ENCODE peak calls at places on chromosomes 13 and 19, in four cellular contexts. Q is RWPE1; R is CD4-positive, alpha-beta T cell; U is psoas muscle. I is an unnamed sample.

GRCh38 chr19:30011051-30011578 is 69.1 kb downstream of the URI1 start:
- DNase-seq in R (no peak), U (no peak), Q (no peak), I (no peak)

GRCh38 chr13:78978381-78978998 is 319.5 kb upstream of the OBI1 start:
- DNase-seq in R (peak; percentile 10), U (no peak), Q (peak; percentile 37), I (peak; percentile 29)

GRCh38 chr13:100515410-100515800 is 73.2 kb downstream of the GGACT start:
- DNase-seq in U (no peak), Q (no peak), R (no peak), I (no peak)

GRCh38 chr19:5484398-5485285 is 29.4 kb downstream of the ZNRF4 start:
- DNase-seq in Q (no peak), U (no peak), R (no peak), I (peak; percentile 33)

GRCh38 chr19:18725755-18726416 is 42.4 kb downstream of the CRTC1 start:
- DNase-seq in U (peak; percentile 84), Q (no peak), R (no peak), I (no peak)

GRCh38 chr13:29905845-29906244 is 55.4 kb upstream of the UBL3 start:
- DNase-seq in U (no peak), Q (peak; percentile 57), R (no peak), I (no peak)

GRCh38 chr13:99766641-99767045 is 204.9 kb downstream of the ZIC5 start:
- DNase-seq in R (no peak), U (no peak), Q (no peak), I (no peak)

GRCh38 chr19:6249296-6249695 is 30.5 kb downstream of the MLLT1 start:
- DNase-seq in U (no peak), Q (no peak), R (no peak), I (no peak)

GRCh38 chr19:7515471-7516226 is at the start of gene ZNF358:
- DNase-seq in Q (peak; percentile 63), U (peak; percentile 88), R (no peak), I (no peak)

GRCh38 chr13:105762096-105762495 is 773.4 kb downstream of the EFNB2 start:
- DNase-seq in U (no peak), Q (no peak), R (no peak), I (no peak)

GRCh38 chr19:6731822-6732221 is 5.6 kb downstream of the GPR108 start:
- DNase-seq in Q (no peak), U (peak; percentile 45), R (no peak), I (no peak)

GRCh38 chr19:572891-573825 is 762 bp downstream of the BSG start:
- DNase-seq in U (peak; percentile 80), R (no peak), Q (peak; percentile 71), I (no peak)

GRCh38 chr13:26022538-26023292 is 29.1 kb downstream of the SHISA2 start:
- DNase-seq in Q (peak; percentile 46), R (no peak), U (peak; percentile 94), I (no peak)

GRCh38 chr13:72884111-72884510 is 102.2 kb downstream of the PIBF1 start:
- DNase-seq in R (no peak), Q (no peak), U (no peak), I (no peak)

GRCh38 chr13:43411741-43412140 is 375.0 kb downstream of the ENOX1 start:
- DNase-seq in Q (no peak), U (peak; percentile 87), R (no peak), I (no peak)

GRCh38 chr13:94232161-94232560 is 247.3 kb downstream of the DCT start:
- DNase-seq in R (no peak), Q (no peak), U (no peak), I (no peak)

GRCh38 chr19:42468273-42468796 is 25.6 kb upstream of the CXCL17 start:
- DNase-seq in U (no peak), Q (peak; percentile 72), R (no peak), I (peak; percentile 2)

GRCh38 chr13:35840991-35841604 is 290.1 kb downstream of the DCLK1 start:
- DNase-seq in R (no peak), U (no peak), Q (no peak), I (no peak)

GRCh38 chr13:76887070-76887563 is 912 bp upstream of the KCTD12 start:
- DNase-seq in Q (no peak), R (no peak), U (no peak), I (no peak)

GRCh38 chr13:75792526-75793187 is 156.5 kb downstream of the LMO7 start:
- DNase-seq in Q (no peak), U (no peak), R (no peak), I (peak; percentile 26)

GRCh38 chr19:43555185-43555770 is 20.0 kb downstream of the XRCC1 start:
- DNase-seq in Q (peak; percentile 43), R (peak; percentile 86), U (peak; percentile 61), I (no peak)

GRCh38 chr13:109680930-109681329 is 105.5 kb downstream of the IRS2 start:
- DNase-seq in Q (no peak), R (no peak), U (no peak), I (no peak)

GRCh38 chr13:53732664-53733063 is 704.1 kb downstream of the OLFM4 start:
- DNase-seq in R (no peak), Q (no peak), U (no peak), I (no peak)

GRCh38 chr19:50646074-50646807 is 3.0 kb upstream of the C19orf81 start:
- DNase-seq in U (no peak), R (no peak), Q (peak; percentile 64), I (no peak)

GRCh38 chr13:90272356-90272755 is 1075.1 kb upstream of the MIR17HG start:
- DNase-seq in R (no peak), Q (peak; percentile 5), U (no peak), I (no peak)

GRCh38 chr13:27673911-27674310 is 52.2 kb downstream of the POLR1D start:
- DNase-seq in U (no peak), R (no peak), Q (no peak), I (no peak)

GRCh38 chr19:54062643-54063042 is 1.1 kb downstream of the VSTM1 start:
- DNase-seq in R (no peak), Q (no peak), U (no peak), I (no peak)

GRCh38 chr19:39211731-39212376 is 7.8 kb upstream of the SYCN start:
- DNase-seq in R (no peak), U (no peak), Q (no peak), I (no peak)

GRCh38 chr13:25654332-25654731 is 282.6 kb downstream of the ATP8A2 start:
- DNase-seq in Q (no peak), R (no peak), U (peak; percentile 74), I (no peak)

GRCh38 chr19:30648321-30648720 is 276.1 kb downstream of the ZNF536 start:
- DNase-seq in R (no peak), U (no peak), Q (no peak), I (no peak)

GRCh38 chr19:34171539-34171876 is 796 bp upstream of the LSM14A start:
- DNase-seq in U (no peak), R (no peak), Q (peak; percentile 64), I (peak; percentile 74)

GRCh38 chr19:8366121-8366581 is 2.2 kb downstream of the ANGPTL4 start:
- DNase-seq in Q (no peak), U (peak; percentile 51), R (no peak), I (no peak)

GRCh38 chr13:45949161-45949560 is 97.6 kb upstream of the SIAH3 start:
- DNase-seq in U (no peak), R (no peak), Q (no peak), I (no peak)

GRCh38 chr13:79802389-79803140 is 321.6 kb downstream of the NDFIP2 start:
- DNase-seq in R (no peak), U (no peak), Q (no peak), I (no peak)

GRCh38 chr13:21075303-21076264 is 14.2 kb upstream of the LATS2 start:
- DNase-seq in R (peak; percentile 13), U (peak; percentile 73), Q (no peak), I (no peak)
- H3K27ac ChIP-seq in R (no peak overlapping the region), U (peak overlapping the region; percentile 58), Q (peak overlapping the region; percentile 34), I (no peak overlapping the region)

GRCh38 chr13:97629601-97630272 is 195.8 kb downstream of the RAP2A start:
- DNase-seq in R (no peak), Q (no peak), U (no peak), I (no peak)

GRCh38 chr13:97630725-97631124 is 196.8 kb downstream of the RAP2A start:
- DNase-seq in Q (no peak), R (no peak), U (no peak), I (no peak)

GRCh38 chr13:97627566-97627965 is 193.6 kb downstream of the RAP2A start:
- DNase-seq in R (no peak), U (peak; percentile 79), Q (peak; percentile 18), I (peak; percentile 79)

DNA sequence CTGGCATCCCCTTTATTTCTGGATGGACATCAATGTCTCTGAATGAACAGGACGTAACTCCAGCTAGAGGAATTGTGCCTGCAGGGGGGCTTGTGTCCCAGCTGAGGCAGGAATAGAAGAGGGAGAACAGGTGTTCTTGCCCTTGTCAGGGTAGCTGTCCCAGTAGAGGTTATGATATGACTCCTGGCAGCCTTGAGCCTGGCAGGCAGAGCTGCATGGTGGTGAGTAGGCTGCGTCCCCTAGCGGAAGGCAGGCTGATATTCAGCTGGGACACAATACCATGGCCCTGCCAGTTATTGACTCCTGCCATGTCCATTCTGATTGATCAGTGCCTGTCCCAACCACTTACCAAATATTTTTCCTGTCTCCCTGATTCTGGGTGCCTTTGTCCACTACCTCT is 197.2 kb downstream of the RAP2A start:
- DNase-seq in Q (no peak), U (peak; percentile 52), R (no peak), I (no peak)
- TF ChIP-seq CTCF in Q (no peak), U (no peak), R (no peak), I (no peak)

DNA sequence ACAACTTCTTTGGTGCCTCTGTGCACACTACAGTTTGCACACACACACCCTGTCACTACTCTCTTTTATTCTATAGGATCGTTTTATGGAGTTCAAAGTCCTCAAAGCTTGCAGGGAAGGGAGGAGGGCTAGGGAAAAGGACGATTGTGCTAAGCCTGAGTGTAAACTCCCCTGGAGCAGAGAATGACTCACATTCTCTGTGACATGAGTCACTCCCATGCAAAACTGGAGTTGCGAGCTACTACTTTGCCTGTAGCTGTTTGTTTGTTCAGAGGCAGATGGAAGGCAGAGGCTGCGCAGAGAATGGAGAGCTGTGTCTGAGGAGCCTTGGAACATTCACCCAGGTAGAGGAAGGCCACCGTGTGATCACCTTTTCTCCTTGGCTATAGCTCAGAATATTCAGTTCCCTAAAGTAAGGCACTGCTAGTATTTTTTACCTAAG is 80.5 kb upstream of the MBNL2 start:
- DNase-seq in Q (peak; percentile 88), U (no peak), R (no peak), I (peak; percentile 71)
- H3K27ac ChIP-seq in Q (no peak overlapping the region), U (no peak overlapping the region), R (no peak overlapping the region), I (no peak overlapping the region)

GRCh38 chr19:13539332-13539731 is 33.1 kb upstream of the CACNA1A start:
- DNase-seq in U (no peak), R (no peak), Q (no peak), I (no peak)

GRCh38 chr19:13541554-13541953 is 35.3 kb upstream of the CACNA1A start:
- DNase-seq in R (no peak), Q (no peak), U (no peak), I (no peak)

GRCh38 chr19:13547102-13547501 is 40.8 kb upstream of the CACNA1A start:
- DNase-seq in Q (no peak), U (no peak), R (no peak), I (no peak)

GRCh38 chr19:13538854-13539253 is 32.6 kb upstream of the CACNA1A start:
- DNase-seq in R (no peak), Q (no peak), U (no peak), I (no peak)

DNA sequence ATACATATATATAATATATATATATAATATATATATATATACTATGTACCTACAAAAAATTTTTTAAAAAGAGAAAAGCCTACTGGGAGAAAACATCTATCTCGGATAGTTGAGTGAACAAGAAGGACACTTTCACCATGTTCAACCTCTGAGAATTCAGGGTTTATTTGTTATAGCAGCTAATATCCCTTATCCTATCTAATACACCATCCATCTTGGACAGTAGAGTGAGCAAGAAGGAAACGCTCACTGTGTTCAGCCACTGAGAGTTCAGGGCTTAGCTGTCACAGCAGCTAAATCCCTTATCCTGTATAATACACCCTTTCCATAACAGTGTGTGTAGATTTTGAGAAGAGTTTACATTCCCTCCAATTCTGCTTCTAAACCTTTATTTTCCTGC is 38.1 kb upstream of the CACNA1A start:
- DNase-seq in R (no peak), U (no peak), Q (no peak), I (no peak)
- TF ChIP-seq CTCF in R (no peak), U (no peak), Q (no peak), I (no peak)